ENCODE peak calls at places on chromosomes 6 and 20, in six cellular contexts. One of them, this sample, is unnamed.

GRCh38 chr6:5511924-5512323 is 250.6 kb downstream of the FARS2 start:
- DNase-seq in breast epithelium: no peak
- DNase-seq in HCT116: no peak
- DNase-seq in CD8-positive, alpha-beta T cell: no peak
- DNase-seq in mucosa of descending colon: no peak
- DNase-seq in left lung: no peak
- DNase-seq in this sample: no peak

GRCh38 chr6:107679457-107679856 is 144.7 kb downstream of the SCML4 start:
- DNase-seq in breast epithelium: no peak
- DNase-seq in HCT116: no peak
- DNase-seq in CD8-positive, alpha-beta T cell: no peak
- DNase-seq in mucosa of descending colon: no peak
- DNase-seq in left lung: no peak
- DNase-seq in this sample: no peak

GRCh38 chr6:105209950-105210706 is 30.3 kb upstream of the POPDC3 start:
- DNase-seq in breast epithelium: no peak
- DNase-seq in HCT116: peak; percentile 38
- DNase-seq in CD8-positive, alpha-beta T cell: no peak
- DNase-seq in mucosa of descending colon: no peak
- DNase-seq in left lung: no peak
- DNase-seq in this sample: no peak

GRCh38 chr6:124961784-124962611 is at the start of gene RNF217:
- DNase-seq in breast epithelium: no peak
- DNase-seq in HCT116: no peak
- DNase-seq in CD8-positive, alpha-beta T cell: no peak
- DNase-seq in mucosa of descending colon: peak; percentile 71
- DNase-seq in left lung: peak; percentile 73
- DNase-seq in this sample: peak; percentile 55

GRCh38 chr20:48186915-48187314 is 401.6 kb upstream of the SULF2 start:
- DNase-seq in breast epithelium: no peak
- DNase-seq in HCT116: no peak
- DNase-seq in CD8-positive, alpha-beta T cell: no peak
- DNase-seq in mucosa of descending colon: no peak
- DNase-seq in left lung: no peak
- DNase-seq in this sample: no peak

GRCh38 chr6:1474205-1474604 is 84.8 kb downstream of the FOXF2 start:
- DNase-seq in breast epithelium: no peak
- DNase-seq in HCT116: no peak
- DNase-seq in CD8-positive, alpha-beta T cell: no peak
- DNase-seq in mucosa of descending colon: no peak
- DNase-seq in left lung: no peak
- DNase-seq in this sample: no peak

GRCh38 chr6:89357390-89357789 is 4.9 kb upstream of the UBE2J1 start:
- DNase-seq in breast epithelium: no peak
- DNase-seq in HCT116: no peak
- DNase-seq in CD8-positive, alpha-beta T cell: no peak
- DNase-seq in mucosa of descending colon: no peak
- DNase-seq in left lung: no peak
- DNase-seq in this sample: no peak

GRCh38 chr20:51529758-51530157 is 12.8 kb downstream of the NFATC2 start:
- DNase-seq in breast epithelium: no peak
- DNase-seq in HCT116: no peak
- DNase-seq in CD8-positive, alpha-beta T cell: no peak
- DNase-seq in mucosa of descending colon: no peak
- DNase-seq in left lung: no peak
- DNase-seq in this sample: peak; percentile 46

GRCh38 chr6:46757206-46757564 is 10.5 kb downstream of the ANKRD66 start:
- DNase-seq in breast epithelium: no peak
- DNase-seq in HCT116: no peak
- DNase-seq in CD8-positive, alpha-beta T cell: no peak
- DNase-seq in mucosa of descending colon: no peak
- DNase-seq in left lung: peak; percentile 63
- DNase-seq in this sample: no peak

GRCh38 chr6:30396833-30397479 is 52.0 kb downstream of the RPP21 start:
- DNase-seq in breast epithelium: peak; percentile 76
- DNase-seq in HCT116: peak; percentile 51
- DNase-seq in CD8-positive, alpha-beta T cell: peak; percentile 92
- DNase-seq in mucosa of descending colon: peak; percentile 86
- DNase-seq in left lung: peak; percentile 83
- DNase-seq in this sample: peak; percentile 88

GRCh38 chr6:158080849-158081656 is 87.0 kb downstream of the SERAC1 start:
- DNase-seq in breast epithelium: no peak
- DNase-seq in HCT116: no peak
- DNase-seq in CD8-positive, alpha-beta T cell: no peak
- DNase-seq in mucosa of descending colon: no peak
- DNase-seq in left lung: no peak
- DNase-seq in this sample: no peak

GRCh38 chr20:38357653-38358207 is 11.4 kb downstream of the LBP start:
- DNase-seq in breast epithelium: no peak
- DNase-seq in HCT116: no peak
- DNase-seq in CD8-positive, alpha-beta T cell: no peak
- DNase-seq in mucosa of descending colon: no peak
- DNase-seq in left lung: peak; percentile 43
- DNase-seq in this sample: no peak

GRCh38 chr6:112833546-112834215 is 486.6 kb downstream of the RFPL4B start:
- DNase-seq in breast epithelium: no peak
- DNase-seq in HCT116: no peak
- DNase-seq in CD8-positive, alpha-beta T cell: no peak
- DNase-seq in mucosa of descending colon: no peak
- DNase-seq in left lung: no peak
- DNase-seq in this sample: no peak

GRCh38 chr20:6651016-6651415 is 116.5 kb upstream of the BMP2 start:
- DNase-seq in breast epithelium: no peak
- DNase-seq in HCT116: no peak
- DNase-seq in CD8-positive, alpha-beta T cell: no peak
- DNase-seq in mucosa of descending colon: no peak
- DNase-seq in left lung: no peak
- DNase-seq in this sample: peak; percentile 30

GRCh38 chr20:32062776-32063170 is 10.7 kb downstream of the HCK start:
- DNase-seq in breast epithelium: no peak
- DNase-seq in HCT116: no peak
- DNase-seq in CD8-positive, alpha-beta T cell: no peak
- DNase-seq in mucosa of descending colon: no peak
- DNase-seq in left lung: peak; percentile 88
- DNase-seq in this sample: peak; percentile 45

GRCh38 chr20:24158271-24158670 is 169.7 kb upstream of the GGTLC1 start:
- DNase-seq in breast epithelium: no peak
- DNase-seq in HCT116: no peak
- DNase-seq in CD8-positive, alpha-beta T cell: no peak
- DNase-seq in mucosa of descending colon: no peak
- DNase-seq in left lung: no peak
- DNase-seq in this sample: no peak

GRCh38 chr6:90285611-90286381 is 10.8 kb downstream of the BACH2 start:
- DNase-seq in breast epithelium: peak; percentile 57
- DNase-seq in HCT116: peak; percentile 76
- DNase-seq in CD8-positive, alpha-beta T cell: peak; percentile 66
- DNase-seq in mucosa of descending colon: peak; percentile 60
- DNase-seq in left lung: peak; percentile 88
- DNase-seq in this sample: peak; percentile 69

GRCh38 chr6:137089305-137089704 is 44.5 kb upstream of the IL20RA start:
- DNase-seq in breast epithelium: no peak
- DNase-seq in HCT116: no peak
- DNase-seq in CD8-positive, alpha-beta T cell: no peak
- DNase-seq in mucosa of descending colon: peak; percentile 32
- DNase-seq in left lung: no peak
- DNase-seq in this sample: peak; percentile 40

GRCh38 chr6:37693546-37694250 is 4.0 kb downstream of the MDGA1 start:
- DNase-seq in breast epithelium: no peak
- DNase-seq in HCT116: no peak
- DNase-seq in CD8-positive, alpha-beta T cell: no peak
- DNase-seq in mucosa of descending colon: no peak
- DNase-seq in left lung: no peak
- DNase-seq in this sample: no peak

GRCh38 chr6:30481213-30481964 is 7.9 kb upstream of the HLA-E start:
- DNase-seq in breast epithelium: no peak
- DNase-seq in HCT116: no peak
- DNase-seq in CD8-positive, alpha-beta T cell: no peak
- DNase-seq in mucosa of descending colon: no peak
- DNase-seq in left lung: no peak
- DNase-seq in this sample: no peak

GRCh38 chr6:105753184-105754097 is 332.7 kb upstream of the PRDM1 start:
- DNase-seq in breast epithelium: no peak
- DNase-seq in HCT116: peak; percentile 31
- DNase-seq in CD8-positive, alpha-beta T cell: no peak
- DNase-seq in mucosa of descending colon: peak; percentile 78
- DNase-seq in left lung: no peak
- DNase-seq in this sample: peak; percentile 54

GRCh38 chr20:35020108-35021031 is 64.7 kb downstream of the MYH7B start:
- DNase-seq in breast epithelium: no peak
- DNase-seq in HCT116: no peak
- DNase-seq in CD8-positive, alpha-beta T cell: no peak
- DNase-seq in mucosa of descending colon: no peak
- DNase-seq in left lung: no peak
- DNase-seq in this sample: no peak

GRCh38 chr6:154901856-154902552 is 93.1 kb upstream of the TIAM2 start:
- DNase-seq in breast epithelium: no peak
- DNase-seq in HCT116: no peak
- DNase-seq in CD8-positive, alpha-beta T cell: no peak
- DNase-seq in mucosa of descending colon: no peak
- DNase-seq in left lung: no peak
- DNase-seq in this sample: no peak

GRCh38 chr6:39892490-39893129 is 41.7 kb downstream of the MOCS1 start:
- DNase-seq in breast epithelium: no peak
- DNase-seq in HCT116: peak; percentile 6
- DNase-seq in CD8-positive, alpha-beta T cell: no peak
- DNase-seq in mucosa of descending colon: peak; percentile 79
- DNase-seq in left lung: peak; percentile 57
- DNase-seq in this sample: peak; percentile 74

GRCh38 chr6:166514196-166514595 is 72.3 kb downstream of the RAMACL start:
- DNase-seq in breast epithelium: no peak
- DNase-seq in HCT116: no peak
- DNase-seq in CD8-positive, alpha-beta T cell: no peak
- DNase-seq in mucosa of descending colon: no peak
- DNase-seq in left lung: no peak
- DNase-seq in this sample: no peak

GRCh38 chr6:2531426-2532208 is 219.1 kb downstream of the MYLK4 start:
- DNase-seq in breast epithelium: no peak
- DNase-seq in HCT116: no peak
- DNase-seq in CD8-positive, alpha-beta T cell: no peak
- DNase-seq in mucosa of descending colon: no peak
- DNase-seq in left lung: no peak
- DNase-seq in this sample: no peak

GRCh38 chr6:15386756-15387112 is 140.9 kb downstream of the JARID2 start:
- DNase-seq in breast epithelium: no peak
- DNase-seq in HCT116: no peak
- DNase-seq in CD8-positive, alpha-beta T cell: no peak
- DNase-seq in mucosa of descending colon: no peak
- DNase-seq in left lung: no peak
- DNase-seq in this sample: no peak
- H3K4me1 ChIP-seq in breast epithelium: no peaks in the 10 kb centered on the region
- H3K4me1 ChIP-seq in HCT116: no peaks in the 10 kb centered on the region
- H3K4me1 ChIP-seq in CD8-positive, alpha-beta T cell: peaks cover 33% of the 10 kb centered on the region
- H3K4me1 ChIP-seq in mucosa of descending colon: peaks cover 7% of the 10 kb centered on the region
- H3K4me1 ChIP-seq in left lung: peaks cover 6% of the 10 kb centered on the region
- H3K4me1 ChIP-seq in this sample: peaks cover 62% of the 10 kb centered on the region

DNA sequence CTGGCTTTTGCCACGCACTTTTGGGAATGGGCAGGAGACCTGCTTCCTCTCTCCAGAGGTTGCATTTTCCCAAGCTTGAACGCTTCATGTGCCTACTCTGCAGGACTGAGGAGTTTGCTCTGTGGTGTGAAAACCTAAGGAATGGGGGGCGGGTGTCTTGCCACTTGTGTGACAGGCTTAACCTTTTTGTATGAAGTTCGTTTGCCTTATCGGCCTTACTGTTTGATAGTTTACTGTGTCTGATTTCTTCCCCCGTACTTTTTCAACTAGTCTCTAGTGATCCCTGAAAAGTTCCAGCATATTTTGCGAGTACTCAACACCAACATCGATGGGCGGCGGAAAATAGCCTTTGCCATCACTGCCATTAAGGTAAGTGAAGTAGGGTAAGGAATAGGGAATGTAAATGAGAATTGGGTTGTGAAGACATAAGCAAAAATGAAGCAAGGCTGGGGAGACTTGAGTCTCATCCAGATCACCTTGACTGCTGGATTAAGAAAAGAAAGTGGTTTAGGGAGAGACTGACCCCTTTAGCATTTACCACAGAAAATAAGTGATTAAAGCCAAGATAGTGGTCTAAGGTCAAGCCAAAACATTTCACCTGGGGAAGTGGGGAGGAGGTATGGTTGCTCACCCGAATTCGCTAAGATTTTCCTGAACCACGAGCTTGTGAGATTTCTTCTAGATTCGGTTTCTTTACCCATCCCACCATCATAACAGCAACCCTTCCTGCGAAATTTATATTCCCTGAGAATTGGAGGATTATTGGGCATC is 668 bp downstream of the RPS18 start:
- DNase-seq in breast epithelium: no peak
- DNase-seq in HCT116: no peak
- DNase-seq in CD8-positive, alpha-beta T cell: no peak
- DNase-seq in mucosa of descending colon: no peak
- DNase-seq in left lung: no peak
- DNase-seq in this sample: no peak
- H3K4me1 ChIP-seq in breast epithelium: no peaks in the 10 kb centered on the region
- H3K4me1 ChIP-seq in HCT116: peaks cover 56% of the 10 kb centered on the region
- H3K4me1 ChIP-seq in CD8-positive, alpha-beta T cell: peaks cover 46% of the 10 kb centered on the region
- H3K4me1 ChIP-seq in mucosa of descending colon: peaks cover 50% of the 10 kb centered on the region
- H3K4me1 ChIP-seq in left lung: peaks cover 41% of the 10 kb centered on the region
- H3K4me1 ChIP-seq in this sample: peaks cover 68% of the 10 kb centered on the region

DNA sequence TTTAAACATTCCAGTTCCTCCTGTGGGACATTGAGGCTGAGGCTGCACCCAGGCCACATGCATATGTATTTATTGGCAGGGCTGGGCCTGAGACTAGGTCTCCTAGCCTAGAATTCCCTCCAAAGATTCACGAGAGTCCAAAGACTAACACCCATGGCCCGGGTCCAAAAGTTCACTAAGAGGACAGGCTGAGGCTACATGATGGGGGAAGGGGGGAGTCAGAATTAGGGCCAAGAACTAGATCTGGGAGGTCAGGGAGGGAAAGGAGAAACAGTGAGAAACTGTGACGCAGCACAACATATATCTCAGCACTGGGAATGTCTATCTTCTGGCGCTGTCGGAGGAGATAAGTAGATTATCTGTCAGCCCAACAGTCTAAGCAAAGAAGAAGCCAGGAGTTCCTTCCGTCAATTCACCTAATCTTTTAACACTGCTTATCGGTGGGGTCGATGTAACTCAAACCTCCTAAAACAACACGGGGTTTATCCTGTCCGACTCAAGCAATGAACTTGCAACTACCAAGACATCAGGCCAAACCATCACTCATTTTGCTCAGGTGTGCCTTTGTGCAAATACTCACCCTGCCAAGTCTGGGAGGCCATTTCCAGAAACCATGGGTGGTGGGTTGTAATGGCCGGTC is 43.2 kb downstream of the SNX5 start:
- DNase-seq in breast epithelium: no peak
- DNase-seq in HCT116: no peak
- DNase-seq in CD8-positive, alpha-beta T cell: no peak
- DNase-seq in mucosa of descending colon: peak; percentile 77
- DNase-seq in left lung: no peak
- DNase-seq in this sample: no peak
- H3K4me1 ChIP-seq in breast epithelium: no peaks in the 10 kb centered on the region
- H3K4me1 ChIP-seq in HCT116: peaks cover 3% of the 10 kb centered on the region
- H3K4me1 ChIP-seq in CD8-positive, alpha-beta T cell: no peaks in the 10 kb centered on the region
- H3K4me1 ChIP-seq in mucosa of descending colon: peaks cover 59% of the 10 kb centered on the region
- H3K4me1 ChIP-seq in left lung: no peaks in the 10 kb centered on the region
- H3K4me1 ChIP-seq in this sample: peaks cover 36% of the 10 kb centered on the region

DNA sequence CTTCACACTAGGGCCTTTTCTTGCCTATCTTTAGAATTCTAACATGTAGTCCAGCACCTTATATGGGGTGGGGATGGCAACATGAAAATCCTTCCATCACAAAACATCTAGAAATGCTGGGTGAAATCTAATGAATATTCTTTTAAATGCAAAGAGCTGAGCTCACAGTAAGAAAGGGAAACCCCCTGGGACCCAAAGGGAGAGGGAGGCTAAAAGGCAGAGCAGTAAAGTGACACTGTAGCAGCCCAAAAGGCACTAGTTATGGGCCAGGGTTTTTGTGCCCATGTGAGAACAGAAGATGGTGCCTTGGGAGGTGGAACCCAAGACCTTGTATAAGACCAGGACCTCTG is 66.7 kb downstream of the TRAM2 start:
- DNase-seq in breast epithelium: no peak
- DNase-seq in HCT116: no peak
- DNase-seq in CD8-positive, alpha-beta T cell: no peak
- DNase-seq in mucosa of descending colon: no peak
- DNase-seq in left lung: no peak
- DNase-seq in this sample: no peak
- H3K4me1 ChIP-seq in breast epithelium: peaks cover 6% of the 10 kb centered on the region
- H3K4me1 ChIP-seq in HCT116: peaks cover 60% of the 10 kb centered on the region
- H3K4me1 ChIP-seq in CD8-positive, alpha-beta T cell: no peaks in the 10 kb centered on the region
- H3K4me1 ChIP-seq in mucosa of descending colon: no peaks in the 10 kb centered on the region
- H3K4me1 ChIP-seq in left lung: peaks cover 16% of the 10 kb centered on the region
- H3K4me1 ChIP-seq in this sample: peaks cover 51% of the 10 kb centered on the region

This sample was measured in stomach.